ENCODE peak calls at places on chromosome 15, in four cellular contexts. U is A549, M is IMR-90, Q is HepG2. S is an unnamed sample.
A peak's percentile ranks its signal among the peaks of the same experiment; 100 is the strongest.

GRCh38 chr15:94041731-94042130 is 189.6 kb upstream of the MCTP2 start:
- DNase-seq in Q (no peak), U (no peak), M (no peak), S (no peak)

GRCh38 chr15:68658151-68658550 is 79.4 kb downstream of the CORO2B start:
- DNase-seq in U (no peak), M (no peak), Q (no peak), S (no peak)

GRCh38 chr15:28960979-28961378 is 75.2 kb downstream of the APBA2 start:
- DNase-seq in U (peak; percentile 48), M (peak; percentile 95), Q (no peak), S (no peak)

GRCh38 chr15:68578960-68579935 is at the start of gene CORO2B:
- DNase-seq in U (peak; percentile 50), M (peak; percentile 47), Q (no peak), S (no peak)

GRCh38 chr15:89341316-89342005 is 6.8 kb upstream of the POLG start:
- DNase-seq in Q (no peak), M (no peak), U (no peak), S (no peak)

GRCh38 chr15:45121706-45122417 is 7.7 kb downstream of the DUOXA2 start:
- DNase-seq in Q (peak; percentile 56), M (peak; percentile 89), U (peak; percentile 26), S (no peak)

GRCh38 chr15:34621675-34622074 is 38.2 kb upstream of the GOLGA8B start:
- DNase-seq in Q (peak; percentile 3), U (peak; percentile 7), M (peak; percentile 58), S (peak; percentile 39)

GRCh38 chr15:32774022-32774421 is 56.2 kb downstream of the GREM1 start:
- DNase-seq in M (peak; percentile 98), U (peak; percentile 81), Q (peak; percentile 38), S (no peak)

GRCh38 chr15:98280576-98280975 is 320.1 kb downstream of the ARRDC4 start:
- DNase-seq in M (no peak), Q (no peak), U (no peak), S (no peak)

GRCh38 chr15:100929641-100930042 is 10.5 kb downstream of the LRRK1 start:
- DNase-seq in U (no peak), M (no peak), Q (no peak), S (no peak)

GRCh38 chr15:97804950-97805349 is 155.6 kb upstream of the ARRDC4 start:
- DNase-seq in Q (no peak), U (no peak), M (no peak), S (no peak)

DNA sequence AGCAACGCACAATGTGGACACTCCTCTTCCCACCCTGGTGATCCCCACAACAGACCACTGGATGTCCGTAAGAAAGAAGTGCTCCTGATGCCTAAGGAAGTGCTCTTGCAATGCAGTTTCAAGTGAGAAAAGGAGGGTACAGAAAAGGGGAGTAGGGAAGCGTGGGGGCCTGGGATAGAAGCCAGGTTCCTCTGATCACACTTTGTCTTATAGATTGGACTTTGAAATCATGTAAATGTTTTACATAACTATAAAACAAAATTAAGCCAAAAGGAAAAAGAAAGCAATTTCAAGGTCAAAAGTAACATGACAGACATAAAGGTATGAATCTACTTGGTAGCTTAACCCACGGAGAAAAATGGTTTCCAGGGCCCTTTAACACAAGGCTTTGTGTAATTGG is 107.3 kb upstream of the TRPM1 start:
- DNase-seq in Q (no peak), M (no peak), U (no peak), S (no peak)
- TF ChIP-seq MAZ in Q (no peak), M (no peak), U (no peak), S (no peak)

DNA sequence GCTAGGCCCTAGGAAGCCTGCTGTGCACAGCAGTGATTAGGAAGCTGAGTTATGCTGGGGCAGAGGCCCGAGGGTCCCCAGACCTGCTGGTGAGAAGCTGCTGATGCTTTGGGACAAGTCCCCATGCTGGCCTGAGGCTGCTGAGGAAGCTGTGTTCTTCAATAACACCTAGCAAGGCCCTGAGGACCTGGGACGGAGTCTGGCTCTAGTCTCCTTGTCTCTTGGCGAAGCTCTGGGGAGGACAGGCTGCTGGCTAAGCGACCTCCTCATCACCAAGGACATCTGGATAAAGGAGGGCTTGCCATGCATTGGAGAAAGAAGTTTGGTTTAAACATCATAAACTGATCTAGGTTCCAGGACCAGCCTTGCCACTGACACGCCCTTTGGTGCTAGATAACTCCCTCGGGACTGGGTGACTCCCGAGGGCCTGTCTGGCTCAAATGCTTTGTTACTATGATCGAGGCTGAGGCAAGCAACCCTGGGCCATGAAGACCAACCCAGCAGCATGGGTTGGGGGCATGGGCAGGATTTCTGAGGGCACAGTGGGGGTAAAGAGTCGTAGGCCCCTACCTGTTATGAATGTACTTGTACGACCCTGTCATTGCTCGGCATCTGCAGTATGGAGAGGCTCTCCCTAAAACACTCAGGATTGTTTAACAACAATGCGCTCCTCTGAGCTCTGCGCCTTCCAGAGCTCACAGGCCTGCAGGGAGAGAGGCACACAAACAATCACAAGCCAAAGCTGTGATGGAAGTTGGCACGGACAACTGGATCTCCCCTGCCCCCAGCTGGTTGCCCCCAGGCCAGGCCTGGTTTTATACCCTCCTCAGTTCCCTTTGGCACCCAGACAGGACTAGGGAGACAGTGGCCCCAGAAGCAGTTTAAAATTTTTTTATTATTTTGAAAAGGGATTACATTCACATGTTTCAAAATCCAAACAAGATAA is 64.4 kb downstream of the LINGO1 start:
- DNase-seq in Q (peak; percentile 12), U (no peak), M (no peak), S (no peak)
- TF ChIP-seq MAZ in Q (no peak), U (no peak), M (no peak), S (no peak)

GRCh38 chr15:85580914-85581313 is 200.5 kb downstream of the AKAP13 start:
- DNase-seq in Q (no peak), M (no peak), U (no peak), S (no peak)
- TF ChIP-seq MAZ in Q (no peak), M (no peak), U (no peak), S (no peak)

GRCh38 chr15:64315136-64315661 is 40.8 kb downstream of the CSNK1G1 start:
- DNase-seq in M (no peak), Q (no peak), U (no peak), S (no peak)
- TF ChIP-seq MAZ in M (no peak), Q (no peak), U (no peak), S (no peak)

S was measured in K562.